ENCODE peak calls at places on chromosome 21, in seven cellular contexts. I, U, P, O, B, L and E are unnamed samples. For H3K36me3, the result is how much of the 10 kb centered on the place peaks cover.

GRCh38 chr21:33396966-33397365 is 6.2 kb upstream of the IFNGR2 start:
- DNase-seq in I (no peak), U (no peak), P (peak), O (peak), B (no peak), L (peak), E (peak)

GRCh38 chr21:18384771-18385170 is 18.8 kb downstream of the TMPRSS15 start:
- DNase-seq in I (peak), U (peak), P (no peak), O (peak), B (no peak), L (no peak), E (peak)

GRCh38 chr21:31193761-31194160 is 150.3 kb downstream of the TIAM1 start:
- DNase-seq in I (no peak), U (no peak), P (no peak), O (no peak), B (no peak), L (no peak), E (no peak)

GRCh38 chr21:42598159-42598735 is 55.2 kb upstream of the PDE9A start:
- DNase-seq in I (no peak), U (no peak), P (no peak), O (no peak), B (no peak), L (no peak), E (no peak)

GRCh38 chr21:33078907-33079582 is 9.1 kb downstream of the OLIG1 start:
- DNase-seq in I (peak), U (peak), P (peak), O (peak), B (peak), L (peak), E (no peak)

GRCh38 chr21:15050588-15051377 is 14.0 kb downstream of the NRIP1 start:
- DNase-seq in I (no peak), U (peak), P (no peak), O (no peak), B (peak), L (no peak), E (no peak)

GRCh38 chr21:33434770-33435360 is 31.7 kb downstream of the IFNGR2 start:
- DNase-seq in I (peak), U (no peak), P (peak), O (peak), B (no peak), L (peak), E (peak)

GRCh38 chr21:42220138-42220701 is 1.3 kb downstream of the ABCG1 start:
- DNase-seq in I (peak), U (peak), P (peak), O (peak), B (peak), L (peak), E (peak)

GRCh38 chr21:32525282-32525681 is 60.0 kb downstream of the TCP10L start:
- DNase-seq in I (peak), U (no peak), P (no peak), O (no peak), B (no peak), L (no peak), E (no peak)

GRCh38 chr21:18245493-18245967 is 897 bp downstream of the CHODL start:
- DNase-seq in I (no peak), U (peak), P (no peak), O (no peak), B (no peak), L (peak), E (no peak)

GRCh38 chr21:44294391-44295162 is 5.3 kb upstream of the PFKL start:
- DNase-seq in I (no peak), U (no peak), P (peak), O (peak), B (no peak), L (no peak), E (no peak)

GRCh38 chr21:15437873-15438272 is 291.9 kb upstream of the USP25 start:
- DNase-seq in I (no peak), U (no peak), P (peak), O (peak), B (no peak), L (peak), E (no peak)

GRCh38 chr21:33685613-33686197 is 43.4 kb downstream of the ITSN1 start:
- DNase-seq in I (peak), U (peak), P (peak), O (peak), B (no peak), L (peak), E (peak)

GRCh38 chr21:44708866-44709425 is 2.4 kb downstream of the TSPEAR start:
- DNase-seq in I (no peak), U (no peak), P (no peak), O (no peak), B (no peak), L (no peak), E (no peak)

GRCh38 chr21:42460391-42461184 is 35.4 kb downstream of the RSPH1 start:
- DNase-seq in I (peak), U (peak), P (no peak), O (no peak), B (peak), L (no peak), E (no peak)

GRCh38 chr21:32499249-32500055 is 85.9 kb downstream of the TCP10L start:
- DNase-seq in I (no peak), U (no peak), P (peak), O (peak), B (no peak), L (peak), E (peak)

GRCh38 chr21:44347911-44348451 is 5.4 kb upstream of the TRPM2 start:
- DNase-seq in I (no peak), U (no peak), P (no peak), O (no peak), B (no peak), L (no peak), E (no peak)

DNA sequence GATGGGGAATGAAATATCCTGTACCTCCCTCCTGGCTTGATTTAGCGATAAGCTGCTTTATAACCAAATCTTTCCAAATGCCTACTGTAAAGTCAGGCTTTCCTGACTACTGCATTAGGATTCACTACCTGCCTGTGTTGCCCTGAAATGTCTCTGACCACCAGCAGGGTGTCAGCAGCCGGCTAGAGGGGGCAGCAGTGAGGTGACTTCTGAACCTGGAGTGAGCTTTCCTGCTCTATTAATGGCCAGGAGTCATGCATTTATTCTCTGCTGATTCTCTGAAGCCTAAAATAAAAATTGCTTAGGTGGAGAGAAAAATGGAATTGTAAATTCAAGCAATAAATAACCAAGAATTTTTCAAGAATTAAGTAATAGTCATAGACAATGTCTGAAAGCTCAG is 2.5 kb downstream of the BACE2 start:
- DNase-seq in I (peak), U (peak), P (peak), O (peak), B (peak), L (no peak), E (peak)
- H3K9ac ChIP-seq in I (no peak), U (no peak), P (no peak), O (no peak), B (no peak), L (no peak), E (no peak)

DNA sequence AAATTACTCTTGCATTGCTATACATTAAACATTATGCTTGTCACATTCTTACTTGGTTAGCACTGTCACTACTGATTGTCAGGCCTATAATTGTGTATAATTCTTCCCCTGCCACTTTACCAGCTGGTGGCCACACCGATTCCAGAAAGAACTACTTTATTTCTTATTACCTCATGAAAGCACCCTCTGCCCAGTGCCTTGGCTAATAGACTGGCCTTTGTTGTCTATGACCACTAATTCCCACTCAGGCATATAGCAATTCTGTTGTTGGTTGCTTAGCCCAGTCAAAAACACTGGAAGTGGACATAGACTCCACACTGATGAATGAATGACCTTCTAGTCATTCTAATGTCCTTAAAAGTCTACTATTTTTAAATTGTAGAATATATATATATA is 35.6 kb downstream of the MRPL39 start:
- DNase-seq in I (no peak), U (no peak), P (no peak), O (no peak), B (no peak), L (no peak), E (no peak)
- H3K4me3 ChIP-seq in I (no peak), U (no peak), P (no peak), O (no peak), B (no peak), L (no peak), E (no peak)

GRCh38 chr21:28962465-28962864 is 30.2 kb downstream of the LTN1 start:
- DNase-seq in I (no peak), U (no peak), P (no peak), O (no peak), B (no peak), L (no peak), E (no peak)
- H3K36me3 ChIP-seq in I (under half), U (under half), P (under half), O (half or more), B (half or more), L (half or more), E (half or more)

GRCh38 chr21:37565530-37566223 is 199.1 kb downstream of the DYRK1A start:
- DNase-seq in I (peak), U (no peak), P (peak), O (peak), B (no peak), L (peak), E (peak)

GRCh38 chr21:37562920-37563640 is 196.5 kb downstream of the DYRK1A start:
- DNase-seq in I (peak), U (no peak), P (no peak), O (no peak), B (no peak), L (no peak), E (no peak)

GRCh38 chr21:37563641-37564340 is 197.2 kb downstream of the DYRK1A start:
- DNase-seq in I (peak), U (peak), P (peak), O (peak), B (peak), L (peak), E (peak)

GRCh38 chr21:37564924-37565529 is 198.5 kb downstream of the DYRK1A start:
- DNase-seq in I (no peak), U (no peak), P (no peak), O (peak), B (no peak), L (no peak), E (no peak)

GRCh38 chr21:37564341-37564923 is 197.9 kb downstream of the DYRK1A start:
- DNase-seq in I (peak), U (peak), P (peak), O (peak), B (peak), L (peak), E (peak)
- H3K9ac ChIP-seq in I (peak), U (peak), P (peak), O (peak), B (peak), L (peak), E (peak)

DNA sequence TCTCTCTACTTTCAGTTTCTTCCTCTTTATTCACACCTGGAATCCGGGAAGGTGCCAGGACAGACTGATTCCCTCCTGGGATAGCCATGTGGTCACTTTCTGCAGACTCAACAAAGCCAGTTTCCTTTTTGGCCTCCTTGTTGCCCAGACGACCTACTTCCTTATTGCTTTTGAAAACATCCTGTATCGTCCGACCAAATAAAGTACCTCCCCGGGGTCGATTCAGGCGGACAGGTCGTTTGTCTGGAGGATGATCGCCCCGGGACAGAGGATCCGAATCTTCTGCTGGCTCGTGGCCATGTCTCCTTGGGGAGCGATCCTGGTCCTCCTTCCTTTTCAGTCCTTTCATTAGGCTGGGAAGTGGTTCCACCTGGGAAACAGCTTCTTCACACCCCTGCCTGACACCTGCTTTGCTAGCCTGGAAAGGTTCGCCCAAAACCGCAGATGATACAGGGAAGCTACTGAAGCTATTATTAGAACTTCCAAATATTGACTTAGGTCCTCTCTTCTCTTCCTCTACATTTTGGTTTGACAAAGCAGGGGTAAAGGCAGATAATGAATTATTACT is 1.2 kb downstream of the MCM3AP start:
- DNase-seq in I (peak), U (no peak), P (no peak), O (no peak), B (no peak), L (no peak), E (no peak)
- H3K4me3 ChIP-seq in I (no peak), U (no peak), P (no peak), O (peak), B (peak), L (no peak), E (peak)

GRCh38 chr21:45990741-45991605 is 9.4 kb downstream of the COL6A1 start:
- DNase-seq in I (no peak), U (no peak), P (no peak), O (no peak), B (no peak), L (no peak), E (no peak)
- H3K36me3 ChIP-seq in I (under half), U (under half), P (half or more), O (under half), B (under half), L (under half), E (half or more)

GRCh38 chr21:34857874-34858273 is 189.1 kb downstream of the CLIC6 start:
- DNase-seq in I (no peak), U (peak), P (no peak), O (peak), B (peak), L (no peak), E (no peak)
- H3K9ac ChIP-seq in I (no peak), U (no peak), P (no peak), O (peak), B (no peak), L (no peak), E (peak)

GRCh38 chr21:46100426-46100825 is 2.5 kb downstream of the COL6A2 start:
- DNase-seq in I (no peak), U (no peak), P (peak), O (peak), B (no peak), L (peak), E (peak)
- H3K4me3 ChIP-seq in I (no peak), U (no peak), P (peak), O (peak), B (no peak), L (peak), E (peak)